ENCODE peak calls at places on chromosomes 16 and 17, in six cellular contexts. T, N, U, R, J and O are unnamed samples.

GRCh38 chr16:56912746-56913703 is 18.9 kb upstream of the HERPUD1 start:
- DNase-seq in T (no peak), R (no peak), U (no peak), J (no peak), N (no peak), O (no peak)

GRCh38 chr17:33964344-33964979 is 290.6 kb upstream of the CCL2 start:
- DNase-seq in U (peak; percentile 23), R (peak; percentile 84), N (peak; percentile 65), T (peak; percentile 20), J (no peak), O (no peak)

GRCh38 chr16:8776193-8776592 is 21.2 kb downstream of the TMEM186 start:
- DNase-seq in U (no peak), J (no peak), N (no peak), T (no peak), R (no peak), O (no peak)

GRCh38 chr16:67672739-67673662 is 6.4 kb downstream of the C16orf86 start:
- DNase-seq in N (peak; percentile 77), R (no peak), T (peak; percentile 58), J (peak; percentile 87), U (peak; percentile 72), O (peak; percentile 84)

GRCh38 chr17:20266806-20267458 is 200.4 kb downstream of the LGALS9B start:
- DNase-seq in N (peak; percentile 75), U (no peak), R (no peak), T (no peak), J (no peak), O (no peak)

GRCh38 chr17:58487589-58488427 is at the start of gene HSF5:
- DNase-seq in N (no peak), T (no peak), J (peak; percentile 66), R (no peak), U (no peak), O (peak; percentile 38)

GRCh38 chr17:74513987-74514631 is 17.2 kb downstream of the CD300LB start:
- DNase-seq in N (peak; percentile 15), T (peak; percentile 87), J (peak; percentile 61), U (peak; percentile 40), R (peak; percentile 73), O (no peak)

GRCh38 chr16:16075463-16076399 is 126.3 kb downstream of the ABCC1 start:
- DNase-seq in J (no peak), U (no peak), T (no peak), R (no peak), N (no peak), O (no peak)

GRCh38 chr17:28443901-28444638 is 29.4 kb upstream of the SLC13A2 start:
- DNase-seq in T (no peak), R (no peak), U (no peak), J (no peak), N (no peak), O (no peak)

GRCh38 chr17:76458580-76459490 is 5.9 kb upstream of the UBE2O start:
- DNase-seq in R (no peak), T (peak; percentile 78), N (peak; percentile 84), J (peak; percentile 83), U (peak; percentile 71), O (peak; percentile 79)

DNA sequence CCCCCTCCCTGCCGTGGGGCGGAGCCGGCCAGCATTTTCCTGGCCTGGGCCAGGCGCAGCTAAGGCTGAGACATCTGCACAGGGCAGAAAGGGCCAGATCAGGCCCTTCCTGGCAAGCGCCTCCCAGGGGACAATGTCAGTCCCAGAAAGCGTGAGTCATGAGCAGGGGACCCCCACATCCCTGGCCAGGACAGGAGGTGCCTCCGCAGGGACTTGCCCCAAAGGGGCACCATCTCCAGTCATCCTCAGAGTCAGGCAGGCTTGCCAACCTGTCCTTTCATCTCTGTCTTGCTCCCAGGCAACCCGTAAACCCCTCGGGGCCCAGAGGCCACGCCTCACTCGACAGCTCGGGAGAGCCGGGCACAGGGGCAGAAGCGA is 43.2 kb downstream of the SOCS1 start:
- DNase-seq in R (no peak), N (no peak), J (no peak), T (no peak), U (no peak), O (no peak)
- TF ChIP-seq CHD2 in R (no peak), N (no peak), J (no peak), T (no peak), U (no peak), O (no peak)

DNA sequence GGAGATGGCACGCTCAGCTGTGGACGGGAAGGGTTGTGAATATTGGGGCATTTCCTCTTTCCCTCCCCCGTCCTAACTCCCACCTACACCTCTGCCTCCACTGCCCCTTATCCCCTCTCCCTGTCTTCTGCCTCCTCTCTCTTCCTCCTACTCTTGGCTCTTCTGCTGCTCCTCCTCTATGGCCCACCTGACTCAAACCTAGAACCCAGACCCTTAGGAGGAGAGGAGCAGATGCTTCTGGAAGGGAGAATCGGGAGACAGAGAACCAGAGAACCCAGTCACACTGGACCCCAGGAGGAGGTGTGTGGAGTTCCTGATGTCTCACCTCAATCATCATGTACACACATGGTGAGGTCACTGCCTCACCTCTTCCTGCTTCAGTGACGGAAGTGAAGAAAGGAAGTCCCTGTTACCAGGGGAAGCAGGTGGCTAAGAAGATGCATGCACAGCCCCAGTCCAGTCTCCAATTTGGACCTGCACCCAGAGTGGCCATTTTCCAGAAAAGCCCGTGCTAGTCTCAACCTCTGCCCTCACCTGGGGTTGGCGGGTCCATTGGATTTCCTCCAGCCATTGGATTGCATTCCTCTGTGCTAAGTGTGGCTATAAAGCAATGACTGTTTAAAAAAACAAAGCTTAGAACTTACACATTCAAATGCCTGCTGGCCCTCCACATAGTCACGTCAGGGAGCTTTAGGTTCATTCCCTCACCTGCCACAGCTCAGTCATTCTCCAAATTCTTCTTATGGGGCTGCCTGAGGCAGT is 4.0 kb downstream of the RNF222 start:
- DNase-seq in T (no peak), N (no peak), J (no peak), U (no peak), R (no peak), O (no peak)
- TF ChIP-seq CHD2 in T (no peak), N (no peak), J (no peak), U (no peak), R (no peak), O (no peak)

GRCh38 chr16:30637952-30638351 is 12.8 kb upstream of the PRR14 start:
- DNase-seq in U (peak; percentile 75), J (no peak), N (peak; percentile 72), T (peak; percentile 82), R (no peak), O (peak; percentile 45)
- TF ChIP-seq CHD2 in U (no peak), J (no peak), N (no peak), T (no peak), R (no peak), O (no peak)

GRCh38 chr16:86354641-86355040 is 155.7 kb upstream of the FOXF1 start:
- DNase-seq in R (no peak), J (no peak), N (no peak), U (no peak), T (no peak), O (no peak)
- TF ChIP-seq CHD2 in R (no peak), J (no peak), N (no peak), U (no peak), T (no peak), O (no peak)

GRCh38 chr17:66695098-66695497 is 139.8 kb upstream of the CACNG5 start:
- DNase-seq in U (no peak), T (no peak), N (no peak), R (no peak), J (no peak), O (no peak)
- TF ChIP-seq CHD2 in U (no peak), T (no peak), N (no peak), R (no peak), J (no peak), O (no peak)

GRCh38 chr17:79414520-79415065 is 196.3 kb downstream of the RBFOX3 start:
- DNase-seq in N (no peak), J (no peak), T (no peak), U (no peak), R (no peak), O (no peak)
- TF ChIP-seq CHD2 in N (no peak), J (no peak), T (no peak), U (no peak), R (no peak), O (no peak)

GRCh38 chr17:65101371-65101770 is 35.8 kb upstream of the RGS9 start:
- DNase-seq in J (no peak), T (no peak), U (no peak), N (no peak), R (no peak), O (peak; percentile 39)

GRCh38 chr17:65099941-65100315 is 37.2 kb upstream of the RGS9 start:
- DNase-seq in N (peak; percentile 40), U (peak; percentile 29), T (peak; percentile 84), R (peak; percentile 84), J (no peak), O (no peak)

GRCh38 chr17:65102235-65102634 is 34.9 kb upstream of the RGS9 start:
- DNase-seq in N (no peak), T (no peak), R (no peak), U (no peak), J (no peak), O (no peak)

GRCh38 chr17:65099475-65099874 is 37.7 kb upstream of the RGS9 start:
- DNase-seq in T (no peak), U (no peak), N (no peak), R (no peak), J (no peak), O (no peak)

GRCh38 chr17:65100316-65101140 is 36.6 kb upstream of the RGS9 start:
- DNase-seq in U (peak; percentile 66), J (peak; percentile 93), N (peak; percentile 86), R (peak; percentile 77), T (peak; percentile 83), O (peak; percentile 96)
- TF ChIP-seq CHD2 in U (no peak), J (no peak), N (no peak), R (no peak), T (no peak), O (no peak)

GRCh38 chr16:19765860-19766553 is 47.9 kb downstream of the IQCK start:
- DNase-seq in T (no peak), N (no peak), U (no peak), R (no peak), J (no peak), O (no peak)
- TF ChIP-seq CHD2 in T (no peak), N (no peak), U (no peak), R (no peak), J (no peak), O (no peak)